ENCODE peak calls at places on chromosomes 5 and 9, in eight cellular contexts. A is left lung; F is heart left ventricle; D is spleen; G is neuronal stem cell; P is naive thymus-derived CD4-positive, alpha-beta T cell; N is fibroblast of lung; O is IMR-90. Z is an unnamed sample.

GRCh38 chr5:59142138-59142537 is 559.3 kb downstream of the RAB3C start:
- DNase-seq in A (no peak), F (no peak), D (no peak), G (no peak), P (no peak), N (no peak), O (no peak), Z (no peak)

GRCh38 chr9:101408374-101409078 is 9.9 kb downstream of the ZNF189 start:
- DNase-seq in A (no peak), F (no peak), D (no peak), G (no peak), P (no peak), N (peak; percentile 20), O (no peak), Z (no peak)

GRCh38 chr9:133027134-133027533 is 3.7 kb upstream of the GTF3C5 start:
- DNase-seq in A (no peak), F (no peak), D (no peak), G (no peak), P (no peak), N (no peak), O (no peak), Z (no peak)

GRCh38 chr9:28981129-28981528 is 1407.8 kb upstream of the C9orf72 start:
- DNase-seq in A (no peak), F (no peak), D (no peak), G (no peak), P (no peak), N (no peak), O (no peak), Z (no peak)

GRCh38 chr5:65722575-65723424 is 795 bp downstream of the NLN start:
- DNase-seq in A (no peak), F (peak; percentile 30), D (no peak), G (peak; percentile 40), P (no peak), N (peak; percentile 75), O (peak; percentile 63), Z (no peak)

GRCh38 chr5:139064613-139065012 is 133.6 kb downstream of the SIL1 start:
- DNase-seq in A (no peak), F (no peak), D (no peak), G (no peak), P (no peak), N (no peak), O (no peak), Z (no peak)

GRCh38 chr5:16936150-16937022 is at the start of gene MYO10:
- DNase-seq in A (peak; percentile 96), F (peak; percentile 73), D (peak; percentile 91), G (peak; percentile 93), P (peak; percentile 23), N (peak; percentile 80), O (peak; percentile 80), Z (peak; percentile 80)

GRCh38 chr5:173016621-173017046 is 33.1 kb downstream of the ATP6V0E1 start:
- DNase-seq in A (no peak), F (peak; percentile 36), D (no peak), G (no peak), P (no peak), N (peak; percentile 49), O (peak; percentile 71), Z (no peak)

GRCh38 chr9:84699897-84700395 is 30.4 kb downstream of the NTRK2 start:
- DNase-seq in A (no peak), F (no peak), D (no peak), G (no peak), P (no peak), N (no peak), O (no peak), Z (no peak)

DNA sequence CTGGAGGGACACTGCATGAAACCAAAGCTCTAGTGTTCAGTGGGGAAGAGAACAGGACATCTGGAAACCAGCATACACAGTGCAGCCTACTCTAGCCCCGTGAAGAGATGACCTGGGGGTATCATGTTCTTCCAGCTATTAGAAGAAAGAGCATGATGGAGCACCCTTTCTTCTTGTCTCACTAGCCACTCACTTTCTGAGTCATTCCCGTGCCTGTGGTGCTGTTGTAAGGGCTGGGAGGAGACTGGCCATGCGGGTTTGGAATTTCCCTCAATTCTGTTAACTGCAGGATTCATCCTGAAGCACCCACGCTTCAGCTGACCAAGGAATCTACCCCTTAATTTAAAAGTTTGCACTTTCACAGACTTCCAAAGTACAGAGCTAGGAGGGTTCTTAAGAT is 137.0 kb downstream of the COL23A1 start:
- DNase-seq in A (no peak), F (no peak), D (peak; percentile 11), G (no peak), P (no peak), N (no peak), O (peak; percentile 41), Z (no peak)
- H3K27ac ChIP-seq in A (no peak overlapping the region), F (no peak overlapping the region), D (no peak overlapping the region), G (no peak overlapping the region), P (no peak overlapping the region), N (no peak overlapping the region), O (no peak overlapping the region), Z (no peak overlapping the region)

GRCh38 chr9:78393340-78393739 is 96.4 kb downstream of the PSAT1 start:
- DNase-seq in A (no peak), F (no peak), D (no peak), G (no peak), P (no peak), N (no peak), O (no peak), Z (no peak)
- H3K4me3 ChIP-seq in A (no peak overlapping the region), F (no peak overlapping the region), D (no peak overlapping the region), G (no peak overlapping the region), P (no peak overlapping the region), N (no peak overlapping the region), O (no peak overlapping the region), Z (no peak overlapping the region)

GRCh38 chr9:34197280-34197679 is 18.4 kb downstream of the UBAP1 start:
- DNase-seq in A (no peak), F (no peak), D (no peak), G (no peak), P (no peak), N (no peak), O (no peak), Z (no peak)

GRCh38 chr9:34195143-34195542 is 16.3 kb downstream of the UBAP1 start:
- DNase-seq in A (no peak), F (no peak), D (no peak), G (no peak), P (no peak), N (no peak), O (no peak), Z (no peak)

GRCh38 chr9:34200092-34200491 is 21.2 kb downstream of the UBAP1 start:
- DNase-seq in A (no peak), F (no peak), D (no peak), G (no peak), P (no peak), N (no peak), O (no peak), Z (no peak)

GRCh38 chr9:34203275-34204010 is 24.6 kb downstream of the UBAP1 start:
- DNase-seq in A (no peak), F (no peak), D (no peak), G (no peak), P (no peak), N (peak; percentile 57), O (no peak), Z (no peak)

DNA sequence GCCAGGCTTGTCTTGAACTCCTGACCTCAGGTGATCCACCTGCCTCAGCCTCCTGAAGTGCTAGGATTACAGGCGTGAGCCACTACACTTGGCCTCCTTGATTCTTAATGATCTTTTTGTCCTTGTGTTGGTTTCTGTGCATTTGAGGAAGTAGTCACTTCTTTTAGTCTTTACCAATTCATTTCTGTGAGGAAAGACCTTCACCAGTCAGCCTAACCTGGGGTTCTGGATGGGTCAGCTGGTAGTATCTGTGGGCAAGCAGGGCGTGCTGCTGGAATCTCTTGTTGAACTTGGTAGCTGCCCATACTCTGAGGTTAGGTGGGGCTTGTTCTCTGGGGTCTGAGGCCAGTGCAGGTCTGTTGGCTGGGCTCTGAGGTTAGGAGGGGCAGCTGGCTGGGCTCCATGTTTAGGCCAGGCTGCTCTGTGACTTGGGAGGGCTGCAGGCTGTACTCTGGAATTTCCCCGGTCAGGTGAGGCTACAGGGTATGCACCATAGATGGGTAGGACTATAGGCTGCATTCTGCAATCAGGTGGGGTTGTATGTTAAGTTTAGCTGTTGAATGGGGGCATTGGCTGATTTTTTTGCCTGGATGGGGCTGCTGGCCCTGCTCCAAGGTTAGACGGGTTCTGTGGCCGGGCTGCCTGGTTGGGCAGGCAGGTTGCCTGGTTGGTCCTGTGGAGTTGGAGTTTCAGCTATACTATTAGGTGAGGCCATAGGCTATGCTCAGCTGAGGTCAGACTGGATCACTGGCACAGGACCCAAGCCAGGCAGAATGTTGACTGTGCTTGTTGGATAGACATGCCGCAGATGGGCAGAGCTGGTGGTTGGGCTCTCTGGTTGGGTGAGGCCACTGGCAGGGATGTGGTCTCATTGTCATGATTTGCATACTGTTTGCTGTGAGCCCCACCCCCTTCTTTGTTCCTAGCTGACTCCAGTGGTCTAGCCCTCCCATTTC is 19.2 kb downstream of the UBAP1 start:
- DNase-seq in A (no peak), F (no peak), D (peak; percentile 24), G (no peak), P (no peak), N (no peak), O (no peak), Z (no peak)
- H3K4me1 ChIP-seq in A (no peaks in the 10 kb centered on the region), F (peaks cover 23% of the 10 kb centered on the region), D (peaks cover 21% of the 10 kb centered on the region), G (peaks cover 8% of the 10 kb centered on the region), P (peaks cover 6% of the 10 kb centered on the region), N (no peaks in the 10 kb centered on the region), O (peaks cover 4% of the 10 kb centered on the region), Z (peaks cover 20% of the 10 kb centered on the region)

GRCh38 chr9:108377881-108378280 is 477.9 kb downstream of the ACTL7B start:
- DNase-seq in A (no peak), F (no peak), D (no peak), G (no peak), P (no peak), N (no peak), O (no peak), Z (no peak)
- H3K27ac ChIP-seq in A (no peak overlapping the region), F (no peak overlapping the region), D (no peak overlapping the region), G (no peak overlapping the region), P (no peak overlapping the region), N (no peak overlapping the region), O (no peak overlapping the region), Z (no peak overlapping the region)